ENCODE peak calls at places on chromosomes 4 and X, in ten cellular contexts. P is WERI-Rb-1, A is thyroid gland, N is mesothelial cell of epicardium, Y is type B pancreatic cell, O is pancreas, J is AG10803, M is cardiac fibroblast, V is vagina, I is cardiac muscle cell. T is an unnamed sample.
A peak's percentile ranks its signal among the peaks of the same experiment; 100 is the strongest.

GRCh38 chr4:71303850-71304249 is 35.0 kb upstream of the SLC4A4 start:
- DNase-seq in N (no peak), Y (no peak), J (peak; percentile 74), P (no peak), A (no peak), V (no peak), O (no peak), M (no peak), I (no peak), T (no peak)

GRCh38 chrX:40244980-40245379 is 147.2 kb upstream of the BCOR start:
- DNase-seq in O (no peak), Y (no peak), I (peak; percentile 82), V (no peak), P (peak; percentile 50), N (no peak), A (no peak), M (peak; percentile 74), J (no peak), T (no peak)

GRCh38 chr4:3158841-3159240 is 84.4 kb downstream of the HTT start:
- DNase-seq in O (no peak), Y (no peak), A (peak; percentile 53), V (no peak), I (no peak), M (no peak), J (no peak), P (no peak), N (no peak), T (no peak)

GRCh38 chr4:101201421-101201820 is 145.9 kb downstream of the PPP3CA start:
- DNase-seq in J (no peak), M (no peak), V (no peak), Y (no peak), P (peak; percentile 42), O (no peak), I (no peak), N (no peak), A (no peak), T (no peak)

GRCh38 chr4:38060829-38061431 is 100.7 kb downstream of the PTTG2 start:
- DNase-seq in I (peak; percentile 75), V (no peak), P (no peak), N (no peak), M (peak; percentile 73), Y (no peak), J (no peak), A (no peak), O (no peak), T (no peak)

GRCh38 chr4:172099376-172099775 is 286.2 kb downstream of the GALNTL6 start:
- DNase-seq in J (no peak), N (no peak), A (no peak), O (no peak), Y (no peak), M (no peak), I (no peak), P (no peak), V (no peak), T (no peak)

GRCh38 chrX:40996886-40997530 is 88.2 kb upstream of the USP9X start:
- DNase-seq in O (no peak), I (peak; percentile 96), V (no peak), Y (no peak), P (no peak), J (peak; percentile 85), A (no peak), N (no peak), M (peak; percentile 94), T (no peak)

GRCh38 chr4:8176547-8177399 is 18.2 kb upstream of the ABLIM2 start:
- DNase-seq in N (no peak), V (no peak), P (peak; percentile 64), Y (no peak), J (peak; percentile 56), I (peak; percentile 79), A (peak; percentile 58), M (peak; percentile 80), O (no peak), T (no peak)

GRCh38 chr4:69860007-69860406 is at the start of gene SULT1E1:
- DNase-seq in V (no peak), N (no peak), O (no peak), I (peak; percentile 91), P (no peak), A (no peak), J (no peak), M (peak; percentile 81), Y (no peak), T (no peak)

GRCh38 chr4:86927843-86928395 is 6.9 kb upstream of the AFF1 start:
- DNase-seq in A (no peak), P (no peak), I (peak; percentile 98), V (no peak), M (peak; percentile 98), N (no peak), J (peak; percentile 97), Y (no peak), O (no peak), T (no peak)

GRCh38 chr4:41319553-41319952 is 62.8 kb downstream of the UCHL1 start:
- DNase-seq in V (no peak), A (no peak), N (no peak), M (no peak), O (no peak), I (no peak), Y (no peak), P (no peak), J (no peak), T (no peak)

GRCh38 chr4:129342820-129343219 is 246.9 kb downstream of the C4orf33 start:
- DNase-seq in J (peak; percentile 81), I (peak; percentile 91), V (no peak), A (no peak), M (peak; percentile 88), O (no peak), P (no peak), N (no peak), Y (no peak), T (no peak)

GRCh38 chr4:101346562-101347266 is 612 bp downstream of the PPP3CA start:
- DNase-seq in V (no peak), A (peak; percentile 71), J (peak; percentile 60), P (peak; percentile 62), M (peak; percentile 79), I (peak; percentile 82), O (peak; percentile 68), Y (no peak), N (peak; percentile 76), T (peak; percentile 38)

GRCh38 chrX:149074429-149074828 is 430.7 kb downstream of the IDS start:
- DNase-seq in A (no peak), V (no peak), I (peak; percentile 86), O (no peak), N (no peak), P (no peak), M (peak; percentile 85), Y (no peak), J (peak; percentile 70), T (no peak)

DNA sequence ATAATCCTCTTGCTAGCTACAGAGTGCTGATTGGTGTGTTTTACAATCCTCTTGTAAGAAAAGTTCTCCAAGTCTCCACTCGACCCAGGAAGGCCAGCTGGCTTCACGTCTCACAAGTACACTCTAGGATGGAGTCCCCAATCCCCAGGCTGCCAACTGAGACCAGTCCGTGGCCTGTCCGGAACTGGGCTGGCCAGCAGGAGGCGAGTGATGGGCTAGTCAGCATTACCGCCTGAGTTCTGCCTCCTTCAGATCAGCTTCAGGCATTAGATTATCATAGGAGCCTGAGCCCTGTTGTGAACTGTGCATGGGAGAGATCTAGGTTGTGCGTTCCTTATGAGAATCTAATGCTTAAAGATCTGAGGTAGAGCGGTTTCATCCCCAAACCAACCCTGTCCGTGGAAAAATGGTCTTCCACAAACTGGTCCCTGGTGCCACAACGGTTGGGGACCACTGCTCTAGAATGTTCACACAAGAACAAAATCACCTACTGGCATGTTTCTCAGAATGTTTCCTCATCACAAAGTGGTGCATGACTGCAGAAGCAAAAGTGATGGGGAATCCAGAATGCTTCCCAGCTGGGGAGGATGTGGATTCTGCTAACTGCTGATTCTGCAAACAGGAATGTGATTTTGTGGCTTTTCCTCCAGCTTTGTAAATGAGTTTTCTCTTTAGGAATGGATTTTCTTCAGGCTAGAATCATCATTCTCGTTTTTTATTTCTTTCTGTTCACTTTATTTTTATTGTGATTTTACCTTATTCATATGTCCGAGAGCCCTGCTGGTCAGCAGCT is 40.9 kb downstream of the SEPTIN11 start:
- DNase-seq in P (no peak), N (no peak), V (no peak), Y (no peak), A (no peak), M (peak; percentile 76), I (peak; percentile 87), J (peak; percentile 98), O (no peak), T (no peak)
- TF ChIP-seq CTCF in P (peak; percentile 10), N (no peak), V (no peak), Y (no peak), A (no peak), M (no peak), I (peak; percentile 4), J (no peak), O (no peak), T (no peak)

GRCh38 chrX:71652405-71652804 is 14.9 kb upstream of the LOC101059915 start:
- DNase-seq in J (peak; percentile 54), V (no peak), P (peak; percentile 50), M (peak; percentile 64), Y (no peak), N (no peak), I (peak; percentile 65), O (peak; percentile 25), A (peak; percentile 39), T (no peak)

GRCh38 chrX:71653344-71653743 is 14.0 kb upstream of the LOC101059915 start:
- DNase-seq in A (no peak), M (no peak), P (no peak), J (no peak), N (no peak), V (no peak), Y (no peak), O (no peak), I (no peak), T (no peak)

GRCh38 chrX:71650333-71650969 is 16.9 kb upstream of the LOC101059915 start:
- DNase-seq in I (no peak), Y (no peak), P (peak; percentile 29), J (no peak), N (no peak), A (peak; percentile 26), O (no peak), V (no peak), M (no peak), T (no peak)
- TF ChIP-seq CTCF in I (peak; percentile 4), Y (no peak), P (peak; percentile 62), J (peak; percentile 9), N (no peak), A (peak; percentile 42), O (no peak), V (no peak), M (no peak), T (no peak)

GRCh38 chr4:78923459-78924312 is 15.6 kb downstream of the PAQR3 start:
- DNase-seq in N (no peak), V (no peak), Y (no peak), J (no peak), I (no peak), P (no peak), M (no peak), O (no peak), A (no peak), T (no peak)
- TF ChIP-seq CTCF in N (no peak), V (no peak), Y (no peak), J (peak; percentile 11), I (peak; percentile 4), P (peak; percentile 9), M (no peak), O (no peak), A (no peak), T (no peak)

DNA sequence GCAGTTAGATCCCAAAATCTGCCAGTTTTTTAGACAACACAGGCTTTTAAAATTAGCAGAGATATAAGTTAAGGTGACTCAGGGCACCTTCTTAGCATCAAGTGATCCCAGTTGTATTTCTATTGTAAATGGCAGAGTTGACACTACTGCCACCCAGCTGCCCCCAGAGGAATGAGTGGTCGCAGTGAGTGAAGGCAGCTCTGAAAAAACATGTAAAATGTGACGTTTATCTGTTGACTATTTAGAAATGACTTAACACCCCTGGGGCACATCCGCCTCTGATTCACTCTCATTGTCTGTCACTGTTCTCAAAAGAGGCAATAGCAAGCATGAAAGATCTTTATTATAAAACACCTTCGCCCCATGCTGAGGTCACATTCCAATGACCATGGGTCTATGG is 592.4 kb downstream of the ACTRT1 start:
- DNase-seq in V (no peak), I (no peak), N (no peak), M (no peak), P (no peak), Y (no peak), O (no peak), J (no peak), A (no peak), T (no peak)
- TF ChIP-seq CTCF in V (no peak), I (no peak), N (no peak), M (no peak), P (no peak), Y (peak; percentile 51), O (no peak), J (no peak), A (no peak), T (no peak)